ENCODE peak calls at places on chromosome 11, in nine cellular contexts. P, A, N, V, W, M, D, L and J are unnamed samples.

GRCh38 chr11:102293873-102294601 is 23.2 kb upstream of the BIRC3 start:
- DNase-seq in M (no peak), A (no peak), W (no peak), D (no peak), V (no peak), L (peak), N (no peak), P (no peak), J (no peak)

GRCh38 chr11:3087821-3088800 is 30.9 kb upstream of the CARS1 start:
- DNase-seq in A (no peak), V (no peak), M (no peak), D (no peak), L (no peak), N (no peak), W (no peak), P (peak), J (no peak)

GRCh38 chr11:19878520-19878919 is 165.9 kb downstream of the NAV2 start:
- DNase-seq in A (no peak), M (no peak), L (no peak), P (no peak), W (no peak), V (no peak), N (no peak), D (no peak), J (no peak)

GRCh38 chr11:70572974-70573260 is 174.6 kb downstream of the CTTN start:
- DNase-seq in A (no peak), N (no peak), W (no peak), D (no peak), P (no peak), M (no peak), L (no peak), V (no peak), J (no peak)

GRCh38 chr11:128689946-128690745 is 3.7 kb upstream of the FLI1 start:
- DNase-seq in L (no peak), D (no peak), W (no peak), M (no peak), V (no peak), A (no peak), N (peak), P (no peak), J (no peak)

GRCh38 chr11:95465887-95466286 is 234.9 kb upstream of the SESN3 start:
- DNase-seq in W (no peak), A (no peak), P (no peak), D (no peak), N (no peak), V (no peak), L (peak), M (no peak), J (no peak)

GRCh38 chr11:96875772-96876171 is 486.0 kb downstream of the JRKL start:
- DNase-seq in V (no peak), A (no peak), P (no peak), M (no peak), D (no peak), N (no peak), W (no peak), L (no peak), J (no peak)

GRCh38 chr11:106091480-106092123 is 14.1 kb downstream of the AASDHPPT start:
- DNase-seq in P (no peak), M (no peak), D (no peak), L (no peak), N (no peak), V (no peak), W (no peak), A (no peak), J (no peak)

GRCh38 chr11:8531312-8531711 is 62.7 kb downstream of the STK33 start:
- DNase-seq in A (no peak), V (no peak), N (peak), M (no peak), P (no peak), L (no peak), D (no peak), W (no peak), J (no peak)

GRCh38 chr11:47915407-47916137 is 64.8 kb upstream of the PTPRJ start:
- DNase-seq in A (no peak), D (peak), W (no peak), N (no peak), P (no peak), V (no peak), L (no peak), M (no peak), J (peak)

GRCh38 chr11:78310500-78310909 is 107.1 kb downstream of the GAB2 start:
- DNase-seq in N (no peak), W (no peak), L (peak), V (no peak), M (no peak), D (no peak), A (peak), P (peak), J (no peak)